ENCODE peak calls at places on chromosomes 5 and 9, in five cellular contexts. One of them, this sample, is unnamed.

GRCh38 chr5:16935271-16936149 is 578 bp downstream of the MYO10 start:
- DNase-seq in psoas muscle: peak; percentile 59
- DNase-seq in AG09319: no peak
- DNase-seq in GM12864: no peak
- DNase-seq in cardiac fibroblast: peak; percentile 39
- DNase-seq in this sample: peak; percentile 42

GRCh38 chr9:128917151-128917849 is 3.5 kb upstream of the PHYHD1 start:
- DNase-seq in psoas muscle: peak; percentile 91
- DNase-seq in AG09319: peak; percentile 49
- DNase-seq in GM12864: no peak
- DNase-seq in cardiac fibroblast: peak; percentile 92
- DNase-seq in this sample: no peak

GRCh38 chr9:16726023-16726422 is 144.4 kb downstream of the BNC2 start:
- DNase-seq in GM12864: no peak
- DNase-seq in psoas muscle: no peak
- DNase-seq in AG09319: no peak
- DNase-seq in cardiac fibroblast: peak; percentile 70
- DNase-seq in this sample: no peak

GRCh38 chr5:78706381-78706780 is 57.8 kb upstream of the LHFPL2 start:
- DNase-seq in GM12864: no peak
- DNase-seq in psoas muscle: no peak
- DNase-seq in AG09319: no peak
- DNase-seq in cardiac fibroblast: peak; percentile 46
- DNase-seq in this sample: no peak

GRCh38 chr9:29514862-29515261 is 1941.6 kb upstream of the C9orf72 start:
- DNase-seq in cardiac fibroblast: no peak
- DNase-seq in GM12864: no peak
- DNase-seq in psoas muscle: no peak
- DNase-seq in AG09319: no peak
- DNase-seq in this sample: no peak

GRCh38 chr5:73363911-73364730 is 84.5 kb downstream of the FOXD1 start:
- DNase-seq in GM12864: no peak
- DNase-seq in psoas muscle: no peak
- DNase-seq in cardiac fibroblast: peak; percentile 86
- DNase-seq in AG09319: peak; percentile 54
- DNase-seq in this sample: no peak

GRCh38 chr5:72770266-72770665 is 46.2 kb upstream of the TNPO1 start:
- DNase-seq in AG09319: no peak
- DNase-seq in GM12864: no peak
- DNase-seq in cardiac fibroblast: no peak
- DNase-seq in psoas muscle: no peak
- DNase-seq in this sample: no peak

GRCh38 chr9:92971776-92972175 is 24.5 kb downstream of the FGD3 start:
- DNase-seq in AG09319: no peak
- DNase-seq in psoas muscle: no peak
- DNase-seq in cardiac fibroblast: no peak
- DNase-seq in GM12864: no peak
- DNase-seq in this sample: no peak

GRCh38 chr5:79686799-79687198 is 2.8 kb upstream of the CMYA5 start:
- DNase-seq in psoas muscle: no peak
- DNase-seq in AG09319: no peak
- DNase-seq in cardiac fibroblast: no peak
- DNase-seq in GM12864: no peak
- DNase-seq in this sample: no peak

GRCh38 chr5:41843456-41844112 is 26.6 kb downstream of the OXCT1 start:
- DNase-seq in cardiac fibroblast: peak; percentile 83
- DNase-seq in AG09319: peak; percentile 38
- DNase-seq in psoas muscle: no peak
- DNase-seq in GM12864: peak; percentile 27
- DNase-seq in this sample: no peak

GRCh38 chr5:111003623-111004022 is 67.9 kb upstream of the TSLP start:
- DNase-seq in cardiac fibroblast: no peak
- DNase-seq in GM12864: no peak
- DNase-seq in AG09319: no peak
- DNase-seq in psoas muscle: no peak
- DNase-seq in this sample: no peak

GRCh38 chr9:5185220-5185840 is at the start of gene INSL6:
- DNase-seq in psoas muscle: no peak
- DNase-seq in cardiac fibroblast: no peak
- DNase-seq in GM12864: peak; percentile 50
- DNase-seq in AG09319: no peak
- DNase-seq in this sample: no peak

GRCh38 chr9:14399736-14400657 is 86.1 kb upstream of the NFIB start:
- DNase-seq in cardiac fibroblast: peak; percentile 34
- DNase-seq in psoas muscle: no peak
- DNase-seq in AG09319: no peak
- DNase-seq in GM12864: no peak
- DNase-seq in this sample: no peak

GRCh38 chr9:77616191-77616590 is 31.9 kb downstream of the GNA14 start:
- DNase-seq in cardiac fibroblast: no peak
- DNase-seq in AG09319: no peak
- DNase-seq in GM12864: no peak
- DNase-seq in psoas muscle: no peak
- DNase-seq in this sample: no peak

GRCh38 chr9:15353892-15354291 is 46.9 kb upstream of the TTC39B start:
- DNase-seq in GM12864: no peak
- DNase-seq in psoas muscle: no peak
- DNase-seq in AG09319: no peak
- DNase-seq in cardiac fibroblast: no peak
- DNase-seq in this sample: no peak

GRCh38 chr5:78618303-78618702 is 30.3 kb downstream of the LHFPL2 start:
- DNase-seq in AG09319: no peak
- DNase-seq in GM12864: no peak
- DNase-seq in cardiac fibroblast: no peak
- DNase-seq in psoas muscle: no peak
- DNase-seq in this sample: no peak

GRCh38 chr9:115263731-115264130 is 145.8 kb upstream of the TNC start:
- DNase-seq in AG09319: peak; percentile 52
- DNase-seq in psoas muscle: no peak
- DNase-seq in cardiac fibroblast: peak; percentile 80
- DNase-seq in GM12864: no peak
- DNase-seq in this sample: no peak

GRCh38 chr5:50963647-50964584 is 297.5 kb downstream of the PARP8 start:
- DNase-seq in GM12864: no peak
- DNase-seq in AG09319: no peak
- DNase-seq in psoas muscle: peak; percentile 45
- DNase-seq in cardiac fibroblast: no peak
- DNase-seq in this sample: no peak

GRCh38 chr9:33942471-33943083 is 106.1 kb downstream of the UBAP2 start:
- DNase-seq in AG09319: peak; percentile 41
- DNase-seq in cardiac fibroblast: peak; percentile 78
- DNase-seq in GM12864: no peak
- DNase-seq in psoas muscle: no peak
- DNase-seq in this sample: no peak

GRCh38 chr9:130209422-130209821 is 37.2 kb downstream of the NCS1 start:
- DNase-seq in psoas muscle: no peak
- DNase-seq in AG09319: no peak
- DNase-seq in GM12864: no peak
- DNase-seq in cardiac fibroblast: peak; percentile 8
- DNase-seq in this sample: no peak

GRCh38 chr5:93891491-93892480 is 150.4 kb upstream of the POU5F2 start:
- DNase-seq in GM12864: no peak
- DNase-seq in psoas muscle: no peak
- DNase-seq in cardiac fibroblast: no peak
- DNase-seq in AG09319: no peak
- DNase-seq in this sample: no peak

DNA sequence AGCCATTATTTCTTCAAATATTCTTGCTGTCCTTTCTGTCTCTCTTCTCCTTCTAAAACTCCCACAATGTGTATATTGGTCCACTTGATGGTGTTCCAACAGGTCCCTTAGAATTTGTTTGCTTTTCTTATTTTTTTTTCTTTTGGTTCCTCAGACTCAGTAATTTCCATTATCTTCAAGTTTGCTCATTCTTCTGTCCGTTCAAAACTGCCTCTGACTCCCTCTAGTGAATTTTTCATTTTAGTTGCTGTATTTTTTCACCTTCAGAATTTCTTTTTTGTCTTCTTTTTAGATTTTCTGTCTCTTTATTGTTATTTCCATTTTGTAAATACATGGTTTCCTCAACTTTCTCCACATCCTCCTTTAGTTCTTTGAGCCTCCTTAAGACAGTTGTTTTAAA is 6.4 kb upstream of the SRP19 start:
- DNase-seq in AG09319: no peak
- DNase-seq in GM12864: no peak
- DNase-seq in cardiac fibroblast: no peak
- DNase-seq in psoas muscle: no peak
- DNase-seq in this sample: no peak
- TF ChIP-seq CTCF in AG09319: no peak
- TF ChIP-seq CTCF in GM12864: no peak
- TF ChIP-seq CTCF in cardiac fibroblast: no peak
- TF ChIP-seq CTCF in psoas muscle: no peak
- TF ChIP-seq CTCF in this sample: no peak

DNA sequence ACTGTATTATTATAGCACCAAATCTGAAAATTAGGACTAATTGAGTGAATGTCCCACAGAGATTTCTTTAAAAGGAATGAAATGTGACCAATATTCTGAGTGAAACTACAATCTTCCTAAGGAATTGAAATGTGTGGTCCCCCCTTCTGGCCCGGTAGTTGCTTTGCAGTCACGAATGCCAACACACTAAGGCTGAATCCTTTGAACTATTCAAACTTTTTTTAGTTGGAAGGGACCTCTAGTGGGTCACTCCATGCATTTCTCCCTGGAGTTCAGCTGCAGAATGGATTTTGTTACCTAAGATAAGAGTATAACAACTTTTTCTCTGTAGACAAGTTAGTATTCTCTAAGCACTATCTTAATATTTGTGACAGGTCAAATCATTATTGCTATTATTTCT is 2.8 kb downstream of the CDH6 start:
- DNase-seq in AG09319: peak; percentile 20
- DNase-seq in psoas muscle: no peak
- DNase-seq in GM12864: no peak
- DNase-seq in cardiac fibroblast: peak; percentile 38
- DNase-seq in this sample: no peak
- TF ChIP-seq CTCF in AG09319: peak; percentile 48
- TF ChIP-seq CTCF in psoas muscle: no peak
- TF ChIP-seq CTCF in GM12864: no peak
- TF ChIP-seq CTCF in cardiac fibroblast: no peak
- TF ChIP-seq CTCF in this sample: no peak

GRCh38 chr5:173397531-173397930 is 69.3 kb upstream of the STC2 start:
- DNase-seq in cardiac fibroblast: no peak
- DNase-seq in AG09319: no peak
- DNase-seq in GM12864: no peak
- DNase-seq in psoas muscle: no peak
- DNase-seq in this sample: no peak
- TF ChIP-seq CTCF in cardiac fibroblast: no peak
- TF ChIP-seq CTCF in AG09319: no peak
- TF ChIP-seq CTCF in GM12864: no peak
- TF ChIP-seq CTCF in psoas muscle: no peak
- TF ChIP-seq CTCF in this sample: no peak

GRCh38 chr5:180599981-180600553 is 8.8 kb upstream of the SCGB3A1 start:
- DNase-seq in cardiac fibroblast: no peak
- DNase-seq in GM12864: no peak
- DNase-seq in psoas muscle: peak; percentile 26
- DNase-seq in AG09319: no peak
- DNase-seq in this sample: peak; percentile 23

GRCh38 chr5:180600554-180601041 is 9.3 kb upstream of the SCGB3A1 start:
- DNase-seq in psoas muscle: peak; percentile 15
- DNase-seq in AG09319: no peak
- DNase-seq in GM12864: no peak
- DNase-seq in cardiac fibroblast: no peak
- DNase-seq in this sample: peak; percentile 14

GRCh38 chr5:180603076-180603591 is 11.8 kb upstream of the SCGB3A1 start:
- DNase-seq in psoas muscle: peak; percentile 40
- DNase-seq in GM12864: no peak
- DNase-seq in AG09319: no peak
- DNase-seq in cardiac fibroblast: no peak
- DNase-seq in this sample: peak; percentile 17

GRCh38 chr5:180602481-180603075 is 11.3 kb upstream of the SCGB3A1 start:
- DNase-seq in GM12864: no peak
- DNase-seq in cardiac fibroblast: no peak
- DNase-seq in psoas muscle: peak; percentile 16
- DNase-seq in AG09319: no peak
- DNase-seq in this sample: peak; percentile 26

GRCh38 chr5:180601591-180602480 is 10.5 kb upstream of the SCGB3A1 start:
- DNase-seq in psoas muscle: peak; percentile 42
- DNase-seq in cardiac fibroblast: no peak
- DNase-seq in AG09319: no peak
- DNase-seq in GM12864: no peak
- DNase-seq in this sample: peak; percentile 18
- TF ChIP-seq CTCF in psoas muscle: no peak
- TF ChIP-seq CTCF in cardiac fibroblast: no peak
- TF ChIP-seq CTCF in AG09319: no peak
- TF ChIP-seq CTCF in GM12864: no peak
- TF ChIP-seq CTCF in this sample: no peak

GRCh38 chr5:31581498-31582099 is 49.5 kb downstream of the C5orf22 start:
- DNase-seq in GM12864: no peak
- DNase-seq in psoas muscle: no peak
- DNase-seq in AG09319: peak; percentile 2
- DNase-seq in cardiac fibroblast: peak; percentile 69
- DNase-seq in this sample: peak; percentile 22
- TF ChIP-seq CTCF in GM12864: peak; percentile 18
- TF ChIP-seq CTCF in psoas muscle: peak; percentile 46
- TF ChIP-seq CTCF in AG09319: peak; percentile 35
- TF ChIP-seq CTCF in cardiac fibroblast: peak; percentile 32
- TF ChIP-seq CTCF in this sample: no peak

GRCh38 chr5:143322931-143323330 is 80.6 kb downstream of the NR3C1 start:
- DNase-seq in AG09319: no peak
- DNase-seq in cardiac fibroblast: peak; percentile 66
- DNase-seq in GM12864: no peak
- DNase-seq in psoas muscle: no peak
- DNase-seq in this sample: no peak
- TF ChIP-seq CTCF in AG09319: no peak
- TF ChIP-seq CTCF in cardiac fibroblast: peak; percentile 33
- TF ChIP-seq CTCF in GM12864: no peak
- TF ChIP-seq CTCF in psoas muscle: no peak
- TF ChIP-seq CTCF in this sample: no peak

DNA sequence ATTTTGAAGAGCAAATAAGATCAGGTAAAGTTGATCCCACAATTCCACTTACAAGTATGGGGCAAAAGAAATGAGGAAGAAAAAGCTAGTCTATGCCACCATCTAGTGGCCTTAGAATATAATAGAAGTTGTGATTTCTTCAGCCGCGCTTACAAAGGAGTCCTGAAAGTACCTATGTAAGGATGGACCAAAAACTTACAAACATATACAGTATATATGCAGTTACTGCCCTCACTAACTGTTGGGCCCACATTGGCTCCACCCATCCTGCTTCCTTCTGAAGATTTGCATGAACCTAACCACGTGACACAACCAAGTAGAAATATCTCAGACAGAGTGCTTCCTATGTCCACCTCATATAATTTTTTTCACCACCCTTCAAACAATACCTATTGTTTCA is 11.7 kb upstream of the OR13D1 start:
- DNase-seq in AG09319: peak; percentile 23
- DNase-seq in cardiac fibroblast: peak; percentile 78
- DNase-seq in GM12864: peak; percentile 13
- DNase-seq in psoas muscle: no peak
- DNase-seq in this sample: peak; percentile 25
- TF ChIP-seq CTCF in AG09319: peak; percentile 40
- TF ChIP-seq CTCF in cardiac fibroblast: peak; percentile 38
- TF ChIP-seq CTCF in GM12864: peak; percentile 35
- TF ChIP-seq CTCF in psoas muscle: peak; percentile 41
- TF ChIP-seq CTCF in this sample: no peak